ENCODE peak calls at places on chromosomes 2 and 18, in nine cellular contexts. C, U, P, K, S, E, Z, A and G are unnamed samples.

GRCh38 chr2:145184741-145185671 is 665.1 kb upstream of the ZEB2 start:
- DNase-seq in C (no peak), U (no peak), P (no peak), K (peak), S (no peak), E (no peak), Z (no peak), A (no peak), G (peak)

GRCh38 chr2:172374318-172375240 is 52.8 kb upstream of the ITGA6 start:
- DNase-seq in C (no peak), U (no peak), P (no peak), K (no peak), S (no peak), E (no peak), Z (no peak), A (no peak), G (no peak)

GRCh38 chr2:24047703-24048033 is 477 bp upstream of the WDCP start:
- DNase-seq in C (no peak), U (no peak), P (no peak), K (no peak), S (no peak), E (no peak), Z (no peak), A (no peak), G (no peak)

GRCh38 chr2:127219716-127220090 is 396 bp downstream of the CYP27C1 start:
- DNase-seq in C (no peak), U (no peak), P (no peak), K (no peak), S (no peak), E (no peak), Z (peak), A (peak), G (no peak)

GRCh38 chr18:46622999-46623398 is 34.0 kb downstream of the LOXHD1 start:
- DNase-seq in C (no peak), U (no peak), P (peak), K (peak), S (peak), E (no peak), Z (no peak), A (no peak), G (no peak)

GRCh38 chr2:10129490-10129889 is 7.0 kb downstream of the RRM2 start:
- DNase-seq in C (no peak), U (no peak), P (no peak), K (no peak), S (no peak), E (no peak), Z (no peak), A (no peak), G (no peak)

GRCh38 chr2:34096552-34097171 is 497.6 kb upstream of the FAM98A start:
- DNase-seq in C (no peak), U (peak), P (peak), K (peak), S (peak), E (no peak), Z (no peak), A (peak), G (peak)

GRCh38 chr2:7571701-7572100 is 654.5 kb downstream of the RNF144A start:
- DNase-seq in C (no peak), U (no peak), P (no peak), K (no peak), S (no peak), E (no peak), Z (no peak), A (no peak), G (no peak)

GRCh38 chr2:35125871-35126270 is 1229.7 kb upstream of the CRIM1 start:
- DNase-seq in C (no peak), U (no peak), P (no peak), K (no peak), S (no peak), E (no peak), Z (no peak), A (no peak), G (no peak)

GRCh38 chr2:227818569-227819397 is 5.1 kb downstream of the CCL20 start:
- DNase-seq in C (no peak), U (no peak), P (no peak), K (peak), S (peak), E (no peak), Z (peak), A (no peak), G (no peak)

GRCh38 chr18:8988262-8988871 is 114.1 kb upstream of the NDUFV2 start:
- DNase-seq in C (peak), U (peak), P (peak), K (peak), S (peak), E (peak), Z (peak), A (peak), G (no peak)

GRCh38 chr2:170818294-170819104 is 1.8 kb downstream of the GAD1 start:
- DNase-seq in C (no peak), U (no peak), P (no peak), K (no peak), S (no peak), E (peak), Z (no peak), A (no peak), G (no peak)

GRCh38 chr2:41962912-41963652 is 84.7 kb upstream of the PKDCC start:
- DNase-seq in C (no peak), U (no peak), P (no peak), K (peak), S (no peak), E (no peak), Z (no peak), A (no peak), G (no peak)
- H3K4me3 ChIP-seq in C (no peak), U (no peak), P (no peak), K (no peak), S (no peak), E (no peak), Z (no peak), A (peak), G (no peak)

GRCh38 chr18:4453712-4454547 is 1.2 kb downstream of the DLGAP1 start:
- DNase-seq in C (peak), U (no peak), P (no peak), K (no peak), S (no peak), E (peak), Z (peak), A (no peak), G (no peak)
- TF ChIP-seq CTCF in C (no peak), U (no peak), P (no peak), K (no peak), S (no peak), E (no peak), Z (no peak), A (no peak), G (no peak)

GRCh38 chr2:160349306-160349705 is 144.3 kb downstream of the RBMS1 start:
- DNase-seq in C (no peak), U (no peak), P (no peak), K (no peak), S (no peak), E (no peak), Z (no peak), A (no peak), G (no peak)
- H3K4me3 ChIP-seq in C (no peak), U (no peak), P (no peak), K (no peak), S (no peak), E (no peak), Z (no peak), A (no peak), G (no peak)

DNA sequence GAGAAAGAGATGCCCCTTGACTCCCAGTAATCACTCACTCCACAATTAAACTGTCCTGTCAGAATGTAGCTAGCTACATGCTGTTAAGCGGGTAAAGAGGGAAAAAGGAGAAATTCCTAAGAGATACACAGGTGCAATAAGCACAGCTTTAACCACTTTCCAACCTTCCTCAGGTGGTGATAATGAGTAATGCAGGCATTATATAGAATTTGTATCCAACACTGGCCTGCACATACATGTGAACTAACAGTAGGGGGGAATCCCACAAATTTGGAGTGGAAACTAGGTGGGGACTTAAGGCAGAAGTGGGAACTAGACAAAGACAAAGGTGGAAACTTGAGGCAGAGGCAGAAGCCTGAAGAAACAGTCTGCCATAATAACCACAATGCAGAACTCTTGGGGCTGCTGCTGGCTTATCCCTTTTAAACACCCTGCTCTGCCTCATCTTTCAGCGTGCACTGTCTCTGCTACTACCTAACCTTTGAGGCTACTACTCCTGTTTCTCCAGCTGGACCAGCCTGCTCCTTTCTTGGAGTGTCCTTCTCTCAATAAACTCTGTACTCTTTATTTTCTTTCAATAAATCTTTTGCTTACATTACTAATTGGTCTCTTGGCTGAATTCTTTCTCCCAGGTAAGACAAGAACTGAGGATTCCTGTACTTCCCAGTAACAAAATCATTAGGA is 259.7 kb downstream of the PDE11A start:
- DNase-seq in C (no peak), U (peak), P (no peak), K (no peak), S (no peak), E (no peak), Z (no peak), A (no peak), G (no peak)
- TF ChIP-seq CTCF in C (no peak), U (peak), P (no peak), K (no peak), S (no peak), E (no peak), Z (no peak), A (no peak), G (no peak)

GRCh38 chr2:180268006-180268405 is 260.9 kb upstream of the CWC22 start:
- DNase-seq in C (no peak), U (no peak), P (no peak), K (peak), S (no peak), E (no peak), Z (no peak), A (no peak), G (no peak)
- H3K4me3 ChIP-seq in C (no peak), U (no peak), P (no peak), K (no peak), S (no peak), E (no peak), Z (no peak), A (no peak), G (no peak)

GRCh38 chr18:32469691-32470131 is 971 bp downstream of the GAREM1 start:
- DNase-seq in C (no peak), U (no peak), P (no peak), K (peak), S (peak), E (no peak), Z (no peak), A (no peak), G (no peak)

GRCh38 chr18:32470136-32470712 is 458 bp downstream of the GAREM1 start:
- DNase-seq in C (peak), U (no peak), P (peak), K (peak), S (peak), E (peak), Z (peak), A (peak), G (no peak)

GRCh38 chr18:32468147-32468845 is 2.4 kb downstream of the GAREM1 start:
- DNase-seq in C (no peak), U (no peak), P (no peak), K (no peak), S (no peak), E (no peak), Z (no peak), A (no peak), G (no peak)

GRCh38 chr18:32470713-32471633 is at the start of gene GAREM1:
- DNase-seq in C (peak), U (peak), P (peak), K (peak), S (peak), E (peak), Z (peak), A (peak), G (peak)

GRCh38 chr18:32469190-32469611 is 1.5 kb downstream of the GAREM1 start:
- DNase-seq in C (peak), U (no peak), P (no peak), K (peak), S (peak), E (no peak), Z (peak), A (no peak), G (no peak)
- TF ChIP-seq CTCF in C (peak), U (no peak), P (no peak), K (peak), S (peak), E (no peak), Z (peak), A (no peak), G (no peak)

GRCh38 chr2:189408294-189408693 is 33.0 kb upstream of the WDR75 start:
- DNase-seq in C (no peak), U (no peak), P (no peak), K (no peak), S (peak), E (no peak), Z (no peak), A (no peak), G (no peak)

GRCh38 chr2:189409136-189409535 is 32.1 kb upstream of the WDR75 start:
- DNase-seq in C (no peak), U (no peak), P (no peak), K (peak), S (no peak), E (no peak), Z (no peak), A (no peak), G (no peak)

GRCh38 chr2:189411860-189412259 is 29.4 kb upstream of the WDR75 start:
- DNase-seq in C (no peak), U (no peak), P (no peak), K (peak), S (peak), E (no peak), Z (no peak), A (no peak), G (peak)

GRCh38 chr2:189407944-189408209 is 33.4 kb upstream of the WDR75 start:
- DNase-seq in C (no peak), U (no peak), P (no peak), K (peak), S (no peak), E (no peak), Z (no peak), A (no peak), G (no peak)

GRCh38 chr2:189409647-189410046 is 31.6 kb upstream of the WDR75 start:
- DNase-seq in C (no peak), U (no peak), P (no peak), K (peak), S (peak), E (no peak), Z (no peak), A (no peak), G (no peak)
- H3K4me3 ChIP-seq in C (no peak), U (no peak), P (no peak), K (no peak), S (no peak), E (no peak), Z (no peak), A (no peak), G (no peak)

GRCh38 chr2:22734373-22735045 is 650.5 kb upstream of the KLHL29 start:
- DNase-seq in C (no peak), U (no peak), P (no peak), K (no peak), S (no peak), E (no peak), Z (no peak), A (no peak), G (no peak)

DNA sequence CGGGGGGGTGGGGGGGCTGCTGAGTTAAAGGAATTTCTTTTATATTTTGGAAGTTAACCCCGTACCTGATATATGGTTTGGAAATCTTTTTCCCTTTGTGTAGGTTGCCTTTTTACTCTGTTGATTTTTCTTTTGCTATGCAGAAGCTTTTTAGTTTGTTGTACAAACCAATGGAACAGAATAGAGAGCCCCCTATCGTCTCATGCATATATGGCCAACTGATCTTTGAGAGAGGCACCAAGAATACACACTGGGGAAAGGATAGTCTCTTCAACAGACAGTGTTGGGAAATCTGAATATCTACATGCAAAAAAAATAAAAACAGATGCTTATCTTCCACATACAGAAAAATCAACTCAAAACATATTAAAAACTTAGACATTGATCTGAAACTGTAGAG is 647.8 kb upstream of the KLHL29 start:
- DNase-seq in C (no peak), U (no peak), P (no peak), K (no peak), S (no peak), E (no peak), Z (no peak), A (no peak), G (no peak)
- TF ChIP-seq CTCF in C (peak), U (no peak), P (peak), K (no peak), S (no peak), E (no peak), Z (no peak), A (peak), G (no peak)